ENCODE peak calls at places on chromosomes 16 and 17, in five cellular contexts. U, E, X, M and B are unnamed samples.

GRCh38 chr17:38896373-38896954 is 26.6 kb downstream of the LASP1 start:
- DNase-seq in M (no peak), X (no peak), E (no peak), U (no peak), B (no peak)

GRCh38 chr16:12170103-12171025 is 193.8 kb downstream of the SNX29 start:
- DNase-seq in U (no peak), M (no peak), E (no peak), X (no peak), B (no peak)

GRCh38 chr16:6682142-6682811 is 650.4 kb upstream of the RBFOX1 start:
- DNase-seq in U (no peak), X (no peak), E (peak), M (no peak), B (no peak)

GRCh38 chr17:74712756-74713155 is at the start of gene CD300LF:
- DNase-seq in U (no peak), X (no peak), E (no peak), M (no peak), B (no peak)

GRCh38 chr17:63697341-63698286 is 2.3 kb downstream of the LIMD2 start:
- DNase-seq in U (peak), E (peak), M (no peak), X (no peak), B (peak)

GRCh38 chr16:9050102-9050830 is 41.2 kb upstream of the HAPSTR1 start:
- DNase-seq in U (no peak), E (no peak), M (no peak), X (no peak), B (no peak)

GRCh38 chr16:11330526-11331237 is 14.6 kb upstream of the RMI2 start:
- DNase-seq in E (no peak), U (no peak), X (no peak), M (no peak), B (no peak)

GRCh38 chr16:52547001-52547833 is at the start of gene TOX3:
- DNase-seq in E (peak), M (no peak), U (no peak), X (no peak), B (no peak)

GRCh38 chr17:34850023-34850422 is 111.2 kb downstream of the CCT6B start:
- DNase-seq in E (no peak), M (no peak), X (no peak), U (no peak), B (no peak)

GRCh38 chr16:22786691-22787090 is 27.3 kb upstream of the HS3ST2 start:
- DNase-seq in E (no peak), U (no peak), X (no peak), M (no peak), B (no peak)

GRCh38 chr17:71760062-71760720 is 360.6 kb upstream of the SOX9 start:
- DNase-seq in M (peak), U (no peak), X (no peak), E (peak), B (no peak)

GRCh38 chr17:35214192-35214591 is 20.0 kb upstream of the SLC35G3 start:
- DNase-seq in X (no peak), M (no peak), E (no peak), U (no peak), B (no peak)

GRCh38 chr17:40491486-40491885 is 9.9 kb downstream of the TNS4 start:
- DNase-seq in U (no peak), E (no peak), M (no peak), X (no peak), B (no peak)

GRCh38 chr16:5916711-5917191 is 819.2 kb upstream of the EEF2KMT start:
- DNase-seq in X (no peak), U (no peak), E (peak), M (no peak), B (no peak)

GRCh38 chr17:64236827-64237403 is 26.1 kb downstream of the TEX2 start:
- DNase-seq in X (no peak), U (no peak), E (no peak), M (no peak), B (no peak)

GRCh38 chr16:87698676-87699179 is 67.1 kb downstream of the KLHDC4 start:
- DNase-seq in X (no peak), E (no peak), M (no peak), U (no peak), B (no peak)

GRCh38 chr17:80529104-80529903 is 15.3 kb upstream of the RPTOR start:
- DNase-seq in E (no peak), M (no peak), X (no peak), U (no peak), B (peak)

GRCh38 chr16:23781176-23781575 is 26.4 kb downstream of the CHP2 start:
- DNase-seq in U (no peak), M (no peak), E (no peak), X (no peak), B (no peak)

GRCh38 chr16:28876973-28877641 is 1.2 kb upstream of the ATP2A1 start:
- DNase-seq in E (no peak), M (no peak), X (no peak), U (no peak), B (peak)